ENCODE peak calls at places on chromosomes 3 and 15, in seven cellular contexts. One of them, this sample, is unnamed.

GRCh38 chr3:6791161-6791560 is 69.8 kb upstream of the GRM7 start:
- DNase-seq in cardiac fibroblast: peak; percentile 21
- DNase-seq in heart right ventricle: no peak
- DNase-seq in AG09309: no peak
- DNase-seq in AG04450: no peak
- DNase-seq in GM13976: no peak
- DNase-seq in fibroblast of lung: no peak
- DNase-seq in this sample: no peak

GRCh38 chr3:63353383-63353782 is 75.3 kb downstream of the SYNPR start:
- DNase-seq in GM13976: no peak
- DNase-seq in heart right ventricle: no peak
- DNase-seq in AG04450: no peak
- DNase-seq in cardiac fibroblast: no peak
- DNase-seq in AG09309: no peak
- DNase-seq in fibroblast of lung: peak; percentile 20
- DNase-seq in this sample: no peak

GRCh38 chr15:70463453-70463834 is 299.9 kb downstream of the UACA start:
- DNase-seq in AG09309: no peak
- DNase-seq in cardiac fibroblast: no peak
- DNase-seq in heart right ventricle: no peak
- DNase-seq in GM13976: peak; percentile 54
- DNase-seq in fibroblast of lung: no peak
- DNase-seq in AG04450: no peak
- DNase-seq in this sample: no peak

GRCh38 chr3:195558602-195559001 is 15.5 kb upstream of the PPP1R2 start:
- DNase-seq in AG04450: no peak
- DNase-seq in AG09309: peak; percentile 10
- DNase-seq in GM13976: no peak
- DNase-seq in cardiac fibroblast: peak; percentile 74
- DNase-seq in fibroblast of lung: peak; percentile 32
- DNase-seq in heart right ventricle: no peak
- DNase-seq in this sample: peak; percentile 30

GRCh38 chr3:171933441-171933840 is 90.3 kb downstream of the TMEM212 start:
- DNase-seq in cardiac fibroblast: no peak
- DNase-seq in AG09309: no peak
- DNase-seq in AG04450: no peak
- DNase-seq in heart right ventricle: no peak
- DNase-seq in GM13976: no peak
- DNase-seq in fibroblast of lung: no peak
- DNase-seq in this sample: no peak

GRCh38 chr15:101091080-101092017 is 160.5 kb downstream of the CHSY1 start:
- DNase-seq in fibroblast of lung: peak; percentile 92
- DNase-seq in heart right ventricle: peak; percentile 70
- DNase-seq in cardiac fibroblast: peak; percentile 96
- DNase-seq in AG09309: peak; percentile 55
- DNase-seq in GM13976: no peak
- DNase-seq in AG04450: peak; percentile 24
- DNase-seq in this sample: peak; percentile 71

GRCh38 chr3:52530918-52531635 is 2.6 kb downstream of the NT5DC2 start:
- DNase-seq in fibroblast of lung: no peak
- DNase-seq in AG09309: no peak
- DNase-seq in GM13976: no peak
- DNase-seq in AG04450: no peak
- DNase-seq in heart right ventricle: peak; percentile 72
- DNase-seq in cardiac fibroblast: no peak
- DNase-seq in this sample: no peak

GRCh38 chr15:51133140-51133630 is 38.5 kb upstream of the TNFAIP8L3 start:
- DNase-seq in cardiac fibroblast: no peak
- DNase-seq in AG09309: no peak
- DNase-seq in GM13976: no peak
- DNase-seq in fibroblast of lung: no peak
- DNase-seq in AG04450: no peak
- DNase-seq in heart right ventricle: no peak
- DNase-seq in this sample: no peak

GRCh38 chr3:143601738-143602480 is 246.4 kb downstream of the SLC9A9 start:
- DNase-seq in cardiac fibroblast: peak; percentile 78
- DNase-seq in fibroblast of lung: peak; percentile 79
- DNase-seq in GM13976: no peak
- DNase-seq in AG09309: no peak
- DNase-seq in AG04450: no peak
- DNase-seq in heart right ventricle: peak; percentile 15
- DNase-seq in this sample: no peak

GRCh38 chr15:64969401-64969800 is 20.3 kb downstream of the SPG21 start:
- DNase-seq in heart right ventricle: no peak
- DNase-seq in fibroblast of lung: no peak
- DNase-seq in AG09309: no peak
- DNase-seq in GM13976: no peak
- DNase-seq in cardiac fibroblast: no peak
- DNase-seq in AG04450: no peak
- DNase-seq in this sample: no peak

GRCh38 chr15:55250392-55250791 is 39.2 kb downstream of the RAB27A start:
- DNase-seq in AG04450: peak; percentile 36
- DNase-seq in heart right ventricle: no peak
- DNase-seq in AG09309: peak; percentile 90
- DNase-seq in GM13976: no peak
- DNase-seq in fibroblast of lung: peak; percentile 98
- DNase-seq in cardiac fibroblast: peak; percentile 89
- DNase-seq in this sample: peak; percentile 79

GRCh38 chr3:174270841-174271240 is 588.3 kb upstream of the NAALADL2 start:
- DNase-seq in AG09309: peak; percentile 57
- DNase-seq in AG04450: peak; percentile 37
- DNase-seq in GM13976: no peak
- DNase-seq in heart right ventricle: no peak
- DNase-seq in cardiac fibroblast: peak; percentile 61
- DNase-seq in fibroblast of lung: peak; percentile 81
- DNase-seq in this sample: peak; percentile 51

GRCh38 chr15:101358895-101359294 is 63.8 kb upstream of the SNRPA1 start:
- DNase-seq in cardiac fibroblast: no peak
- DNase-seq in heart right ventricle: peak; percentile 53
- DNase-seq in AG04450: no peak
- DNase-seq in GM13976: no peak
- DNase-seq in AG09309: no peak
- DNase-seq in fibroblast of lung: no peak
- DNase-seq in this sample: no peak

GRCh38 chr3:69558912-69559311 is 173.0 kb upstream of the FRMD4B start:
- DNase-seq in heart right ventricle: no peak
- DNase-seq in AG04450: no peak
- DNase-seq in cardiac fibroblast: peak; percentile 91
- DNase-seq in fibroblast of lung: peak; percentile 92
- DNase-seq in AG09309: no peak
- DNase-seq in GM13976: no peak
- DNase-seq in this sample: no peak

GRCh38 chr3:128395500-128396125 is 71.1 kb downstream of the DNAJB8 start:
- DNase-seq in GM13976: no peak
- DNase-seq in heart right ventricle: peak; percentile 80
- DNase-seq in AG04450: no peak
- DNase-seq in fibroblast of lung: peak; percentile 30
- DNase-seq in cardiac fibroblast: peak; percentile 81
- DNase-seq in AG09309: no peak
- DNase-seq in this sample: no peak

GRCh38 chr15:80798911-80799310 is 19.7 kb downstream of the CEMIP start:
- DNase-seq in cardiac fibroblast: no peak
- DNase-seq in AG09309: no peak
- DNase-seq in fibroblast of lung: no peak
- DNase-seq in heart right ventricle: no peak
- DNase-seq in AG04450: no peak
- DNase-seq in GM13976: no peak
- DNase-seq in this sample: no peak

GRCh38 chr3:187758318-187758717 is 13.1 kb upstream of the BCL6 start:
- DNase-seq in heart right ventricle: no peak
- DNase-seq in fibroblast of lung: no peak
- DNase-seq in GM13976: no peak
- DNase-seq in AG09309: no peak
- DNase-seq in cardiac fibroblast: no peak
- DNase-seq in AG04450: no peak
- DNase-seq in this sample: no peak

GRCh38 chr15:68900032-68900431 is 30.3 kb upstream of the SPESP1 start:
- DNase-seq in AG09309: no peak
- DNase-seq in GM13976: no peak
- DNase-seq in fibroblast of lung: no peak
- DNase-seq in cardiac fibroblast: no peak
- DNase-seq in heart right ventricle: no peak
- DNase-seq in AG04450: no peak
- DNase-seq in this sample: no peak

GRCh38 chr15:48332642-48333034 is 1.4 kb downstream of the DUT start:
- DNase-seq in cardiac fibroblast: no peak
- DNase-seq in heart right ventricle: no peak
- DNase-seq in AG04450: no peak
- DNase-seq in AG09309: no peak
- DNase-seq in fibroblast of lung: no peak
- DNase-seq in GM13976: no peak
- DNase-seq in this sample: no peak

GRCh38 chr3:10581251-10581650 is 75.9 kb upstream of the ATP2B2 start:
- DNase-seq in heart right ventricle: no peak
- DNase-seq in AG04450: no peak
- DNase-seq in fibroblast of lung: no peak
- DNase-seq in GM13976: no peak
- DNase-seq in AG09309: peak; percentile 27
- DNase-seq in cardiac fibroblast: peak; percentile 5
- DNase-seq in this sample: no peak

GRCh38 chr3:175598740-175599139 is 739.6 kb downstream of the NAALADL2 start:
- DNase-seq in fibroblast of lung: no peak
- DNase-seq in AG04450: no peak
- DNase-seq in AG09309: no peak
- DNase-seq in GM13976: no peak
- DNase-seq in heart right ventricle: no peak
- DNase-seq in cardiac fibroblast: no peak
- DNase-seq in this sample: no peak

GRCh38 chr3:188123170-188123920 is 30.6 kb upstream of the LPP start:
- DNase-seq in heart right ventricle: no peak
- DNase-seq in AG04450: no peak
- DNase-seq in GM13976: no peak
- DNase-seq in cardiac fibroblast: peak; percentile 13
- DNase-seq in AG09309: peak; percentile 4
- DNase-seq in fibroblast of lung: peak; percentile 22
- DNase-seq in this sample: no peak

GRCh38 chr3:191761906-191762305 is 300.9 kb downstream of the PYDC2 start:
- DNase-seq in GM13976: no peak
- DNase-seq in fibroblast of lung: no peak
- DNase-seq in cardiac fibroblast: no peak
- DNase-seq in AG04450: no peak
- DNase-seq in heart right ventricle: no peak
- DNase-seq in AG09309: no peak
- DNase-seq in this sample: no peak

GRCh38 chr3:184160456-184160855 is 5.3 kb downstream of the DVL3 start:
- DNase-seq in AG04450: no peak
- DNase-seq in fibroblast of lung: peak; percentile 53
- DNase-seq in heart right ventricle: no peak
- DNase-seq in GM13976: peak; percentile 68
- DNase-seq in AG09309: no peak
- DNase-seq in cardiac fibroblast: peak; percentile 66
- DNase-seq in this sample: no peak

GRCh38 chr15:47411733-47412530 is 305.4 kb upstream of the SEMA6D start:
- DNase-seq in AG04450: no peak
- DNase-seq in fibroblast of lung: peak; percentile 50
- DNase-seq in AG09309: no peak
- DNase-seq in heart right ventricle: no peak
- DNase-seq in cardiac fibroblast: no peak
- DNase-seq in GM13976: no peak
- DNase-seq in this sample: no peak

GRCh38 chr3:148162132-148162531 is 535.6 kb upstream of the AGTR1 start:
- DNase-seq in fibroblast of lung: no peak
- DNase-seq in heart right ventricle: no peak
- DNase-seq in GM13976: no peak
- DNase-seq in AG09309: no peak
- DNase-seq in cardiac fibroblast: no peak
- DNase-seq in AG04450: no peak
- DNase-seq in this sample: no peak
- TF ChIP-seq CTCF in fibroblast of lung: no peak
- TF ChIP-seq CTCF in heart right ventricle: no peak
- TF ChIP-seq CTCF in GM13976: no peak
- TF ChIP-seq CTCF in AG09309: no peak
- TF ChIP-seq CTCF in cardiac fibroblast: peak; percentile 9
- TF ChIP-seq CTCF in AG04450: no peak
- TF ChIP-seq CTCF in this sample: no peak

GRCh38 chr3:114213669-114214541 is 23.5 kb downstream of the ZNF80 start:
- DNase-seq in fibroblast of lung: peak; percentile 65
- DNase-seq in GM13976: peak; percentile 54
- DNase-seq in AG09309: peak; percentile 25
- DNase-seq in cardiac fibroblast: peak; percentile 54
- DNase-seq in heart right ventricle: no peak
- DNase-seq in AG04450: peak; percentile 10
- DNase-seq in this sample: peak; percentile 51
- TF ChIP-seq CTCF in fibroblast of lung: no peak
- TF ChIP-seq CTCF in GM13976: no peak
- TF ChIP-seq CTCF in AG09309: no peak
- TF ChIP-seq CTCF in cardiac fibroblast: no peak
- TF ChIP-seq CTCF in heart right ventricle: no peak
- TF ChIP-seq CTCF in AG04450: no peak
- TF ChIP-seq CTCF in this sample: peak; percentile 16

DNA sequence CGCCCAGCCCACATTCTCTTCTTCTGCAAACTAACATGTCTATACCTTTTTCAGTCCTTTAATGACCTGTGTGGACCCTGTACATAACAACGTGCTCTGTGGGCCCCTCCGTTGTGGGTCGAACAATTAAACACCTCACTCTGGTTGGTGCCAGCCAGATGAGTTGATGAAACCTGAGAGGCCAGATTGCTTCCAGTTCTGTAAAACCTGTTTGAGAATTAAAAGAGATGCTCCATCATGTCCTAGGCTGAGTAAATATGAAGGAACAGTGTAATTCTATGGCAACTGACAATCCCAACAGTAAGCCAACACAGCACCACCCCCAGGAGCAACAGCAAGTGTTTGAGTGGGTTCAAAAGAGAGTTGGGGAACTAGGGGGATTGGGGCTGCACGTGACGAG is 5.7 kb upstream of the THBS1 start:
- DNase-seq in cardiac fibroblast: no peak
- DNase-seq in heart right ventricle: no peak
- DNase-seq in AG04450: no peak
- DNase-seq in AG09309: no peak
- DNase-seq in fibroblast of lung: no peak
- DNase-seq in GM13976: no peak
- DNase-seq in this sample: no peak
- TF ChIP-seq CTCF in cardiac fibroblast: no peak
- TF ChIP-seq CTCF in heart right ventricle: no peak
- TF ChIP-seq CTCF in AG04450: no peak
- TF ChIP-seq CTCF in AG09309: no peak
- TF ChIP-seq CTCF in fibroblast of lung: no peak
- TF ChIP-seq CTCF in GM13976: no peak
- TF ChIP-seq CTCF in this sample: no peak

DNA sequence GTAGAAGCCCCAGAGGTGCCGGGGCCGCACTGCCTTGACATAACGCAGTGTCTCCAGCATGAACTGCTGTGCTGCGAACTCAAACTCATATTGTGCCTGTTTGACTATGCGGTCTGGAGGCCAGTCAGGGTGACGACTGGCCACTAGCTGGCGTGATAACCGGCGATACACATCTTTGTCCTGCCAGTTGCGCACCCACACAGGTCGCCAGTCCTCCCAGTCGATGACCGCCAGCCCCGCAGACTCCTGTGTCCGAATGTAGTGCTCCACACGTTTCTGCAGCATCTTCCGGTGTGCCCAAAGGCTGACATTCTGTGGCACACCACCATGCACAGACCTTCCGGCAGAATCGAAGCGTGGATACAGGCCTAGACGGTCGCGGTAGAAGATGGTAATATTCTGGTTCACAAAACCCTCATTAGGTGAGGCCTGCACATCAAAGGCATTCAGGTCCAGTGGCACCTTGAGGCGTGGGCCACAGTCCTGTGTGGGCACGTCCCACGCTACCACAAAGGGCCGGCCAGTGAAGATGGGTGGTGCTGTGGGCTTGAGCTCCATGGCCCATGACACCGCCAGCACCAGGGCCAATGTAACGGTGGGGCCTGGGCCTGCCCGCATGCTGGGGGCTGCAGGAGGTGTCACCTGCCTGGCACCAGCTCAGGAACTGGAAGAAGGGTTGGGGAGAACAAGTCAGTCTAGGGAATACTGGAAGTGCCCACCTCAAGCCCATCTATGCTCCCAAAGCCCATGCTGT is 2.5 kb downstream of the HYAL2 start:
- DNase-seq in cardiac fibroblast: no peak
- DNase-seq in heart right ventricle: no peak
- DNase-seq in fibroblast of lung: no peak
- DNase-seq in AG09309: no peak
- DNase-seq in AG04450: no peak
- DNase-seq in GM13976: no peak
- DNase-seq in this sample: no peak
- TF ChIP-seq CTCF in cardiac fibroblast: no peak
- TF ChIP-seq CTCF in heart right ventricle: no peak
- TF ChIP-seq CTCF in fibroblast of lung: no peak
- TF ChIP-seq CTCF in AG09309: no peak
- TF ChIP-seq CTCF in AG04450: no peak
- TF ChIP-seq CTCF in GM13976: no peak
- TF ChIP-seq CTCF in this sample: no peak

This sample was measured in BJ.